ENCODE peak calls at places on chromosome 11, in five cellular contexts. J is WTC11, X is lower leg skin, V is tibial artery, F is WERI-Rb-1. Z is an unnamed sample.

GRCh38 chr11:95108159-95108611 is 18.5 kb downstream of the ENDOD1 start:
- DNase-seq in X (peak), J (no peak), F (no peak), V (no peak), Z (no peak)

GRCh38 chr11:83951521-83951920 is 665.4 kb upstream of the CCDC90B start:
- DNase-seq in F (no peak), X (no peak), J (no peak), V (no peak), Z (no peak)

GRCh38 chr11:66918751-66919150 is 39.4 kb downstream of the PC start:
- DNase-seq in X (no peak), J (no peak), F (no peak), V (no peak), Z (no peak)

GRCh38 chr11:57798905-57799559 is 37.4 kb downstream of the CTNND1 start:
- DNase-seq in F (no peak), J (no peak), X (peak), V (no peak), Z (no peak)

GRCh38 chr11:35112056-35112845 is 26.7 kb upstream of the CD44 start:
- DNase-seq in F (no peak), V (no peak), X (no peak), J (no peak), Z (no peak)

GRCh38 chr11:133228406-133229330 is 303.6 kb downstream of the OPCML start:
- DNase-seq in F (no peak), X (no peak), V (no peak), J (peak), Z (no peak)

GRCh38 chr11:12810497-12810896 is 136.3 kb downstream of the TEAD1 start:
- DNase-seq in F (no peak), J (no peak), V (no peak), X (no peak), Z (no peak)

GRCh38 chr11:83836883-83837654 is 550.9 kb upstream of the CCDC90B start:
- DNase-seq in X (no peak), J (peak), V (no peak), F (peak), Z (peak)

GRCh38 chr11:4190519-4190918 is 95.9 kb downstream of the RRM1 start:
- DNase-seq in J (no peak), V (no peak), F (no peak), X (no peak), Z (no peak)

GRCh38 chr11:96237759-96238158 is 105.2 kb downstream of the MAML2 start:
- DNase-seq in X (no peak), V (no peak), F (no peak), J (no peak), Z (no peak)

GRCh38 chr11:93113824-93114223 is 84.0 kb downstream of the SLC36A4 start:
- DNase-seq in F (no peak), J (peak), X (no peak), V (no peak), Z (no peak)
- TF ChIP-seq CTCF in F (peak), J (no peak), X (no peak), V (no peak), Z (no peak)

GRCh38 chr11:43931717-43932039 is 10.8 kb upstream of the C11orf96 start:
- DNase-seq in J (no peak), X (no peak), V (no peak), F (no peak), Z (no peak)
- TF ChIP-seq CTCF in J (no peak), X (no peak), V (peak), F (no peak), Z (no peak)

DNA sequence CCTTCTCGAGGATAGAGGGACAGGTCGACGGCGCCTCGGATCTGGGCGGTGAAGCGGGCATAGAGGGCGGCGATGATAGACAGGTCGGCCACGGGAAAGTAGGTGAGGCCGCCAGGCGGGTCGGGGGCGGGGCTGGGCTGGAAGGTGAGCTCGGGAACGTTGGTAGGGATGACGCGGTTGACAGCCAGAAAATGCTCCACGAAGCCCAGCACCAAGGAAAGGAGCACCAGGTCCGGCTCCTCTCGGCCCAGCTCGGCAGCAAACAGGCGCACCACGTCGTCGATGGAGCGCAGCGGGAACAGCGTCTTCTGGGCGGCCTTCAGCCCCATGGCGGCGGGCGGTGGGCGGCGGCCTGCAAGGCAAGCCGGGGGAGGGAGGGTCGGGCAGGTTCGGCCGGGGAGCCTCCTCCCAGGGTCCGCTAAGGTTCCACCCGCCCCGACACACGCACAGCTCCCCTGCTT is 540 bp downstream of the MEN1 start:
- DNase-seq in J (peak), X (no peak), V (no peak), F (peak), Z (no peak)
- TF ChIP-seq CTCF in J (no peak), X (no peak), V (no peak), F (no peak), Z (no peak)

GRCh38 chr11:117538731-117539130 is 211.1 kb downstream of the CEP164 start:
- DNase-seq in J (no peak), X (no peak), V (no peak), F (peak), Z (no peak)

GRCh38 chr11:117532568-117532967 is 204.9 kb downstream of the CEP164 start:
- DNase-seq in J (no peak), X (no peak), V (no peak), F (no peak), Z (no peak)

GRCh38 chr11:117538256-117538655 is 210.6 kb downstream of the CEP164 start:
- DNase-seq in V (no peak), F (no peak), X (no peak), J (no peak), Z (no peak)

GRCh38 chr11:117535201-117535869 is 207.7 kb downstream of the CEP164 start:
- DNase-seq in X (peak), F (no peak), J (no peak), V (no peak), Z (no peak)

DNA sequence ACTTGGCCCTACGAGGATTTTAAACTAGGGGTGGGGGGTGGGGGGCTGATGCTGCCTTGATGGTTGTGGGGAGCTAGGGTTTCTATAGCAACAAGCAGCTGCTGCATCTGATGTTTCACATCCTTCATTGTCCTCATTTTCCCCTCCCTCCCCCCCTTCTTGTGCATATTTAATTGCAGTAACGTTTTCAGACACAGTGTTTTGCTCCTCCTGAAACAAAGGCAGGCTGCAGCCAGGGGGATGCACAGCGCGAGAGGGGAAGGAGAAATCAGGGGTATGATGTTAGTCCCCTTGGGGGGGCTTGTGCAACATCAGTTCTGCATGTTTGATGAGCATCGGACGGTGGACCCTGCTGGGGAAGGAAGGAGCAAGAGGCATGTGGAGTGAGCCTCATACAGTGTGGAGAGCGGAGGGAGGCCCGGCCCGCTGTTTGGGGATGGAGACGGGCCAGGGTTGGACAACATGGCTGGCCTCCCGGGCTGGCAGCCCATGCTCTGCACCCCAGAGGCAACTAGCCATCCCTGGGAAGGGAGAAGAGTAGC is 208.3 kb downstream of the CEP164 start:
- DNase-seq in V (no peak), X (no peak), J (no peak), F (no peak), Z (no peak)
- TF ChIP-seq CTCF in V (no peak), X (no peak), J (no peak), F (no peak), Z (no peak)

GRCh38 chr11:2412323-2412722 is 11.8 kb downstream of the TSSC4 start:
- DNase-seq in F (no peak), X (no peak), J (no peak), V (no peak), Z (no peak)
- TF ChIP-seq CTCF in F (no peak), X (no peak), J (no peak), V (no peak), Z (no peak)

DNA sequence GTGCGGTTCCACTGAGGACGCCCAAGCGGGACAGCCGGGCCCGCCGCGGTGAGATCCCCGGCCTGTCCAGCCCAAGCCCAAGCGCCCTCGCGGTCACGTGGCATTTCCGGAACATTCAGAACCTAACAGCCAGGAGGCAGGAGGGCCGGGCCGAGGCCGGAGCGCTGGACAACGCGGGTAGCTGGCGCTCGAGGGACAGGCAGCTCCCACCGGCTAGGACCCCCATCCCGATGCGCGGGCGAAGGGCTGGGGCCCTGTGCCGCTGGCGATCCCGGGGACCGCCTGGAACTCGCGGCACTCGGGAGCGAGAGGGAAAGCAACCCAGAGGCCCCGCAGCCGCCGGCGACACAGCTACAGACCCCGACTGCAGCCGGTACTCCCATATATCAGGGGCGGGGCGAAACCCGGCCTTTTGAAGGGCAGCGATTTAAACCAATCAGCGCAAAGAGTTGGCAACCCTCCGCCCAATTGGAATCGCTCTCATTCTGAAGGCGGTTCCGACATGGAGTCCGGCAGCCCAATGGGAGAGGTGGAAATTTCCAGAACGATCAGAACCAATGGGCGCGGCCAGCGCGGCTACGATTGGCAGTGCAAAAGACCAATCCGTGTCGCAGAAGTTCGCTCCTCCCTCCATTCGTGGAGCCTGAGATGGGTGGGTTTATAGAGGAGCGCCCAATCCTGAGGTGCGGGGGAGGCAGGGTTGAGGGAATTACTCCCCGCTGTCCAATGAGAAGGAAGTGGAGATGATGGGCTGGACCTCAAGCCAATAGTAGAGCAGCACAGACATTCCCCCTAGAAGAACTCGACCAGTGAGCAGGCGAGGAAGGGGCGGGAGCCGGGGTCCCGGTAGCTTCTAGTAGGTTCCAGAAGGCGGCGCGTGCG is at the start of gene STIP1:
- DNase-seq in J (peak), F (peak), X (peak), V (peak), Z (peak)
- TF ChIP-seq CTCF in J (no peak), F (no peak), X (no peak), V (peak), Z (peak)